ENCODE peak calls at places on chromosome 13, in six cellular contexts. Y, C, G, R, V and H are unnamed samples.

GRCh38 chr13:46288570-46289259 is 77.0 kb downstream of the LRRC63 start:
- DNase-seq in Y (no peak), V (no peak), C (no peak), R (peak), G (no peak), H (no peak)

GRCh38 chr13:99969934-99970760 is 1.4 kb downstream of the ZIC5 start:
- DNase-seq in V (no peak), R (peak), Y (no peak), C (no peak), G (no peak), H (no peak)

GRCh38 chr13:22092791-22093545 is 422.1 kb downstream of the FGF9 start:
- DNase-seq in R (no peak), G (no peak), V (no peak), Y (no peak), C (no peak), H (no peak)

GRCh38 chr13:100490692-100491091 is 97.9 kb downstream of the GGACT start:
- DNase-seq in V (no peak), C (no peak), Y (no peak), R (no peak), G (no peak), H (no peak)

GRCh38 chr13:98466634-98467236 is 110.2 kb downstream of the STK24 start:
- DNase-seq in V (no peak), C (no peak), G (no peak), R (peak), Y (no peak), H (peak)

GRCh38 chr13:106520205-106521004 is 15.1 kb downstream of the EFNB2 start:
- DNase-seq in C (no peak), V (no peak), G (no peak), Y (no peak), R (no peak), H (no peak)

GRCh38 chr13:35722438-35723060 is 246.1 kb upstream of the MAB21L1 start:
- DNase-seq in Y (no peak), G (no peak), C (no peak), V (no peak), R (no peak), H (no peak)

GRCh38 chr13:83248751-83249150 is 633.5 kb downstream of the SLITRK1 start:
- DNase-seq in R (no peak), G (no peak), C (no peak), Y (no peak), V (no peak), H (no peak)

GRCh38 chr13:20400774-20401173 is 124.9 kb downstream of the CRYL1 start:
- DNase-seq in R (no peak), C (no peak), V (no peak), G (no peak), Y (no peak), H (no peak)

GRCh38 chr13:99894835-99895427 is 76.6 kb downstream of the ZIC5 start:
- DNase-seq in V (no peak), Y (no peak), G (no peak), R (no peak), C (no peak), H (no peak)

GRCh38 chr13:43908156-43909126 is 28.7 kb downstream of the LACC1 start:
- DNase-seq in Y (no peak), R (no peak), G (no peak), V (no peak), C (no peak), H (no peak)

GRCh38 chr13:104414771-104415170 is 1348.6 kb upstream of the SLC10A2 start:
- DNase-seq in G (no peak), C (no peak), V (no peak), Y (no peak), R (no peak), H (no peak)

GRCh38 chr13:112821340-112822055 is 131.7 kb downstream of the ATP11A start:
- DNase-seq in G (no peak), Y (no peak), C (no peak), V (no peak), R (no peak), H (no peak)

GRCh38 chr13:112104873-112105234 is 37.9 kb downstream of the SOX1 start:
- DNase-seq in G (no peak), C (no peak), V (no peak), R (no peak), Y (no peak), H (no peak)

GRCh38 chr13:20964904-20965303 is 62.4 kb upstream of the XPO4 start:
- DNase-seq in C (no peak), G (no peak), R (no peak), V (no peak), Y (no peak), H (no peak)

GRCh38 chr13:105074756-105075155 is 1460.7 kb downstream of the EFNB2 start:
- DNase-seq in V (no peak), R (no peak), G (no peak), C (no peak), Y (no peak), H (no peak)

GRCh38 chr13:40124648-40125045 is 469.2 kb downstream of the COG6 start:
- DNase-seq in G (no peak), Y (no peak), V (no peak), R (no peak), C (no peak), H (no peak)

GRCh38 chr13:109297628-109298027 is 488.8 kb downstream of the IRS2 start:
- DNase-seq in Y (no peak), C (no peak), G (no peak), V (no peak), R (no peak), H (no peak)

DNA sequence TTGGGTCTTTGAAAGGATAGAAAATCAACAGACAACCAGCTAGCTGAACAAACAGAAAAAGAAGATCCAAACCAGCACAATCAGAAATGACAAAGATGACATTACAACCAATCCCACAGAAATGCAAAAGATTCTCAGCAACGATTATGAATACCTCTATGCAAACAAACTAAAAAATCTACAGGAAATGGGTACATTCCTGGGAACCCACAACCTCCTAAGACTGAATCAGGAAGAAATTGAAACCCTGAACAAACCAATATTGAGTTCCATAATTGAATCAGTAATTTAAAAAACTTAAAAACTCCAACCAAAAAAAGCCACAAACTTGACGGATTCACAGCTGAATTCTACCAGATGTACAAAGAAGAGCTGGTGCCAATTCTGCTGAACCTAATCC is 20.9 kb upstream of the C1QTNF9B start:
- DNase-seq in C (no peak), G (no peak), V (no peak), R (no peak), Y (no peak), H (no peak)
- TF ChIP-seq CTCF in C (no peak), G (no peak), V (no peak), R (no peak), Y (no peak), H (no peak)

DNA sequence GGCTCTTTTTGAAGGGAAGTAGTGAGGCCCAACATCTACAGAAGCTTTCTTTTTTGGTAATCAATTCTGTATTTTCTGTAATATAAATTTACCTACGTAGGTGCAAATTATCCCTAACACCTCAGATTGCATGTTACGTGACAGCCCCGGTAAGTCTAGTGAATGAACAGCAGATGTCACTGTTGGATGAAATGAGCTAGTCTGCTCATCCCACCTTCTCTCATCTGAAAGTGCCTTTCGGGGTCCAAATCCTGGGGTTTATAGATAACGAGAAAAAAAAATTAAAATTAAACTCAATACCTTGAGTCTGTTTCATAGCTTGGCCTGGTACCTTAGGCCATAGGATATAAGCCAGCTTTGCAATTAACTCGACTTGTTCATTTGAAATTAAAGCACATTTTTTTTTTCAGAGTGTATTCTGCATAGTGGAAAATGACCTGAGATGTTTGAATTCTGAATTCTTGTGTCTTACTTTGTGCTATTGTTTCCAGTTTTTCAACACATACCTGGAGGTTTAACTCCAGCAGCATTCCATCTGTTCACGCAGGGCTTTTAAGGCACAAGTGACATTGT is 548.2 kb downstream of the GPC5 start:
- DNase-seq in G (no peak), Y (no peak), C (no peak), V (no peak), R (no peak), H (no peak)
- TF ChIP-seq CTCF in G (no peak), Y (peak), C (peak), V (peak), R (no peak), H (peak)

GRCh38 chr13:101939370-101939769 is 462.5 kb downstream of the FGF14 start:
- DNase-seq in G (no peak), Y (no peak), C (no peak), V (no peak), R (no peak), H (no peak)

GRCh38 chr13:101942038-101942437 is 459.8 kb downstream of the FGF14 start:
- DNase-seq in G (no peak), R (no peak), V (no peak), Y (no peak), C (peak), H (no peak)

GRCh38 chr13:101942535-101943157 is 459.2 kb downstream of the FGF14 start:
- DNase-seq in V (no peak), C (no peak), G (no peak), Y (no peak), R (no peak), H (no peak)

GRCh38 chr13:101945435-101945834 is 456.4 kb downstream of the FGF14 start:
- DNase-seq in Y (no peak), R (no peak), V (no peak), G (no peak), C (no peak), H (no peak)

DNA sequence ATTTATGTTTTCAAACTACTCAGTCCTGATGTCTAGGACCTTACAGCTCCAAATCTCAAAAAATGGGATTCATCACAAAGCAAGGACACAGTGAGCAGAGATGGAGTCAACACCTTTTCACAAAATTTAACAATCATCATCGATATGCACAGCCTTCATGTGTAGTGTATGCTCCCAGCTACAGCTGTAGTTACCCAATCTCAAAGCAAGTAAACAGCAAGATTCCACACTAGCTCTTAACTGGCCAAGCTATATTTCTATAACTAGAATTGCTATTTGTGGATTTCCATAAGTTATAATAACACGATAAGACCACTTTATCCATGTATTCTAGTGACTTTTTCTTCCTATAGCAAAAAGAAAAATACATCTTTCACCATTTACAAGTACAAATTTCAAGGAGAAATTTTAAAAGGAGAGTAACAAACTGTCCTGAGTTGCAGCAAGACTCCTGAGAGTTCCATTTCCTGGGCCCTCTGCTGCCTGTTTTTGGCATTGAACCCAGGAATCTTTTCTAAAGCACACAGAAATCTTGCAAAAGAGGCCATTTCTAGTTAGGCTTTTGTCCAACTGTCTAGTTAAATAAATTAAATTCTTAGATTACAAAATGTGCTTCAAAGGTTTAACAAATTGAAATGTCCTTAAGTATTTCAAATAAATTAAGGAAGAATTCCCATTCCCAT is 460.6 kb downstream of the FGF14 start:
- DNase-seq in Y (no peak), C (no peak), V (no peak), R (no peak), G (no peak), H (no peak)
- TF ChIP-seq CTCF in Y (no peak), C (no peak), V (no peak), R (no peak), G (no peak), H (peak)

GRCh38 chr13:49495783-49496762 is at the start of gene PHF11:
- DNase-seq in G (peak), C (peak), V (peak), R (peak), Y (peak), H (peak)
- TF ChIP-seq CTCF in G (no peak), C (no peak), V (peak), R (no peak), Y (no peak), H (peak)

GRCh38 chr13:32025730-32026129 is 5.8 kb upstream of the FRY start:
- DNase-seq in R (no peak), C (no peak), Y (no peak), V (no peak), G (no peak), H (no peak)
- TF ChIP-seq CTCF in R (no peak), C (no peak), Y (no peak), V (no peak), G (no peak), H (no peak)